ENCODE peak calls at places on chromosomes 11 and 22, in six cellular contexts. P is mesendoderm, F is IMR-90, V is H9, M is H1, B is neuronal stem cell. X is an unnamed sample. For H3K4me1, the result is how much of the 10 kb centered on the place peaks cover.

GRCh38 chr11:114116800-114117199 is 57.3 kb downstream of the ZBTB16 start:
- DNase-seq in M (no peak), B (no peak), F (no peak), P (no peak), V (no peak), X (no peak)

GRCh38 chr11:129643031-129643721 is 172.5 kb upstream of the TMEM45B start:
- DNase-seq in P (no peak), F (peak), B (no peak), V (no peak), M (no peak), X (peak)

GRCh38 chr11:12269104-12269441 is 108.3 kb upstream of the PARVA start:
- DNase-seq in F (peak), P (peak), M (no peak), V (no peak), B (no peak), X (no peak)

GRCh38 chr11:131581006-131581405 is 210.6 kb downstream of the NTM start:
- DNase-seq in B (no peak), F (no peak), V (no peak), P (no peak), M (no peak), X (no peak)

GRCh38 chr11:70496591-70497535 is 98.5 kb downstream of the CTTN start:
- DNase-seq in V (no peak), F (no peak), P (peak), M (no peak), B (no peak), X (no peak)

GRCh38 chr11:29328961-29329441 is 687.8 kb downstream of the KCNA4 start:
- DNase-seq in F (peak), B (peak), M (no peak), V (no peak), P (peak), X (peak)

GRCh38 chr11:120209750-120210650 is 832 bp upstream of the OAF start:
- DNase-seq in B (no peak), F (no peak), P (no peak), M (no peak), V (no peak), X (peak)

GRCh38 chr22:45211435-45211834 is 29.3 kb downstream of the KIAA0930 start:
- DNase-seq in M (no peak), V (no peak), B (no peak), F (no peak), P (no peak), X (peak)

GRCh38 chr11:59053387-59053786 is 32.7 kb upstream of the GLYATL1B start:
- DNase-seq in F (peak), M (peak), B (peak), V (peak), P (peak), X (peak)

GRCh38 chr22:39362271-39362670 is 12.5 kb downstream of the SYNGR1 start:
- DNase-seq in M (no peak), V (peak), B (no peak), P (peak), F (no peak), X (no peak)

GRCh38 chr22:25700996-25701815 is 40.8 kb upstream of the MYO18B start:
- DNase-seq in B (no peak), M (no peak), P (no peak), V (no peak), F (peak), X (no peak)

GRCh38 chr22:41517172-41518047 is 26.9 kb downstream of the POLR3H start:
- DNase-seq in M (peak), B (peak), V (peak), P (peak), F (peak), X (peak)

GRCh38 chr11:13368041-13368446 is 90.5 kb downstream of the BMAL1 start:
- DNase-seq in B (no peak), P (no peak), V (no peak), M (no peak), F (peak), X (no peak)

GRCh38 chr11:64876835-64877341 is 1.5 kb downstream of the EHD1 start:
- DNase-seq in M (no peak), B (no peak), V (no peak), F (peak), P (peak), X (peak)

DNA sequence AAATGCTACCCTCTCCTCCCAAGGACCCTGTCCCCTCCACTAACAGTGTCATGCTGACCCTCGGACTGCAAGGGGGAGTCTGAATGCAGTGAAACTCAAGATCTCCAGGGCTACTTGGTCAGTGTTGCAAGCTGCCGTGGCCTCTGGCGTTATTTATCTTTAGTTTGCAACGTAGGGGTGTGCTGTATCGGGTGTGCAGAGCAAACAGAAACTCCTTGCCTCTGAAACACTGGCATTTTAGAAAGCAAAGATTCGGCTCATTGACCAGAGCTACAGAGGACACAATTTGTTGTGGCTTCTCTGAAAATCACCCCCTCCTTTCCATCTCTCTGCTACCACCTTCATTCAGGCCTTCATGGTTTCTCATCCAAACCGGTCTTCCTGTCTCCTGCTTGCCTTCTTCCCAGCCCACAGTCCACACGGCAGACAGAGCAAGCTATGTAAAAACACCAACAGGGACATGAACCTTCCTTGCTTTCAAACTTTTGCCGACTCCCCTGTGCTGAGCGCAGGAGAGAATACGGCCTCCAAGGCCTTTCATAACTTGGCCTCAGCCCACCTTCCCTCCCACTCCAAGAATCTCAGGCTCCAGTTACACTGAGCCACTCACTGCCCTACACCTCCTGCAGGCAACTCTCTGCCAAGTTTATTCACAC is 14.9 kb downstream of the FZD4 start:
- DNase-seq in F (peak), P (peak), V (no peak), M (no peak), B (no peak), X (peak)
- H3K18ac ChIP-seq in F (peak), P (peak), V (no peak), M (no peak), B (no peak), X (peak)

GRCh38 chr11:126357969-126358762 is 2.7 kb downstream of the ST3GAL4 start:
- DNase-seq in F (no peak), V (no peak), M (no peak), B (no peak), P (no peak), X (no peak)
- H3K4me1 ChIP-seq in F (under half), V (under half), M (under half), B (under half), P (under half), X (under half)

DNA sequence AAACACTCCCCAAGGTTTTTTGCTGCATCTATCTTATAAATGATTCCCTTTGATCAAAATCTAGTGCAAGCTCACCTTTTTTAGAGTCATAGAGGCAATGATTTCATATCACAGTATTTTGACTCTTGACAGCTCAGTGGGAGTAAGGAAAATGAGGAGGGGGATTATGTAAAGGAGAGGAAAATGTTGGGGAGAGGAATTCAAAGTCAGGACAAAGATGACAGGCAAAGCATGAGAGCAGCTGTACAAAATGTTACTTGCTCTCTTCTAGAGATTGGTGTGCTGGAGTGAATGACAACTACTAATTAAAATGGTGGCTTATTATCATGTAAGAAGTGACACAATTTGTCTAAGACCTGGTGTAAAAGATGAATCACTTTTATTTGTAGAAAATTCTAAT is 644.6 kb upstream of the CHORDC1 start:
- DNase-seq in P (no peak), B (no peak), F (no peak), V (no peak), M (no peak), X (no peak)
- H2BK15ac ChIP-seq in P (no peak), B (no peak), F (no peak), V (no peak), M (no peak), X (no peak)

GRCh38 chr11:78423241-78423640 is 5.6 kb upstream of the GAB2 start:
- DNase-seq in F (no peak), B (no peak), P (no peak), V (no peak), M (no peak), X (no peak)

GRCh38 chr11:78426845-78427244 is 9.2 kb upstream of the GAB2 start:
- DNase-seq in M (no peak), V (no peak), B (no peak), F (no peak), P (no peak), X (no peak)

GRCh38 chr11:78425436-78425835 is 7.8 kb upstream of the GAB2 start:
- DNase-seq in M (no peak), F (no peak), B (no peak), V (no peak), P (no peak), X (no peak)

GRCh38 chr11:78427615-78428272 is 10.1 kb upstream of the GAB2 start:
- DNase-seq in F (no peak), V (no peak), M (no peak), P (no peak), B (no peak), X (no peak)

DNA sequence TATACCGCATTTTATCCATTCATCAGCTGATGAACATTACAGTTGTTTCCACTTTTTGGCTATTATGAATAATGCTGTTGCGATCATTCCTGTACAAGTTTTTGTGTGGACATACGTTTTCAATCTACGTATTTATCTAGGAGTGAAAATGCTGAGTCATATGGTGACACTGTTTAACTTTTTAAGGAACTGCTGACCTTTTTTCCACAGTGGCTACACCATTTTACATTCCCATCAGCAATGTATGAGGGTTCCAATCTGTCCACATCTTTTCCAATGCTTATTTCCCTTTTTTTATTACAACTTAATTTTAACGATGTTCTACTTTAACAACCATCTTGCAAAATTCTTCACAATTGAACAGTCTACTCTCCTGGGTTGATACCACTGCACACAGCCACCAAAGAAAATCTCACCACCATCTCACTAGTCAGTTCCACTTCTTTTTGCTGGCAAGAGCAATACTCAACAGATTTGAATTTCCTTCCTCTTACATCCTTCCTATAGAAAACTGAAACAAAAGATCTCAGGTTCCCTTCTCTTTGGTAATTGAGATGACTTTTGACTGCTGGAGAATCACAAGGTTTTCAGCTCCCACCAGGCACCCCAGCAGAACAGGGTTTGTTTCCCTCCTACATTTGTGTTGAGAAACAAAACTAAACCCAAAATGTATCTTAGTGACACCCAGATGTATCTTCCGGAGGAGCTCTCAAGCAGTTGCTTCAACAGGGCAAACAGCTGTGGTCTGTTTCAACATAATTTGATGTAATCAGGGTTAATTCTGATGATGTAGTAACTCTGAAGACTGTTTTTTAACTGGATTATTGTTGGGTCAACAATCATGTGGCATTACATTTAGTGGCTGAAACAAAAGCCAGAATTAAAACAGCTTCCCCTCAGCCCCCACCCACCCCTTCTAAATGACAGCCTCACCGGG is 7.0 kb upstream of the GAB2 start:
- DNase-seq in B (no peak), M (no peak), P (no peak), F (peak), V (no peak), X (peak)
- H3K18ac ChIP-seq in B (no peak), M (no peak), P (no peak), F (peak), V (no peak), X (no peak)

GRCh38 chr11:2684581-2684980 is 15.2 kb downstream of the KCNQ1OT1 start:
- DNase-seq in F (no peak), B (no peak), P (no peak), V (no peak), M (no peak), X (no peak)
- H3K4me1 ChIP-seq in F (under half), B (under half), P (under half), V (under half), M (under half), X (under half)

GRCh38 chr11:112570335-112570734 is 309.7 kb upstream of the PLET1 start:
- DNase-seq in M (no peak), B (no peak), P (no peak), F (no peak), V (no peak), X (no peak)
- H2BK15ac ChIP-seq in M (no peak), B (no peak), P (no peak), F (no peak), V (no peak), X (no peak)